ENCODE peak calls at places on chromosomes 12 and 14, in eight cellular contexts. One of them, this sample, is unnamed. For H3K36me3, the result is how much of the 10 kb centered on the place peaks cover.

GRCh38 chr14:65237023-65237814 is 134.9 kb upstream of the MAX start:
- DNase-seq in effector memory CD4-positive, alpha-beta T cell: no peak
- DNase-seq in PC-3: no peak
- DNase-seq in aorta: no peak
- DNase-seq in left ventricle myocardium inferior: no peak
- DNase-seq in heart right ventricle: no peak
- DNase-seq in thoracic aorta: no peak
- DNase-seq in adipocyte: peak
- DNase-seq in this sample: no peak

GRCh38 chr12:55935742-55936151 is 4.8 kb downstream of the DGKA start:
- DNase-seq in effector memory CD4-positive, alpha-beta T cell: no peak
- DNase-seq in PC-3: no peak
- DNase-seq in aorta: peak
- DNase-seq in left ventricle myocardium inferior: peak
- DNase-seq in heart right ventricle: peak
- DNase-seq in thoracic aorta: no peak
- DNase-seq in adipocyte: no peak
- DNase-seq in this sample: no peak

GRCh38 chr12:76706761-76707160 is 57.2 kb upstream of the ZDHHC17 start:
- DNase-seq in effector memory CD4-positive, alpha-beta T cell: no peak
- DNase-seq in PC-3: no peak
- DNase-seq in aorta: no peak
- DNase-seq in left ventricle myocardium inferior: no peak
- DNase-seq in heart right ventricle: no peak
- DNase-seq in thoracic aorta: no peak
- DNase-seq in adipocyte: no peak
- DNase-seq in this sample: no peak

GRCh38 chr14:75497701-75498100 is 24.6 kb upstream of the BATF start:
- DNase-seq in effector memory CD4-positive, alpha-beta T cell: no peak
- DNase-seq in PC-3: no peak
- DNase-seq in aorta: no peak
- DNase-seq in left ventricle myocardium inferior: no peak
- DNase-seq in heart right ventricle: no peak
- DNase-seq in thoracic aorta: no peak
- DNase-seq in adipocyte: no peak
- DNase-seq in this sample: no peak

GRCh38 chr12:58190624-58191023 is 249.3 kb downstream of the ATP23 start:
- DNase-seq in effector memory CD4-positive, alpha-beta T cell: no peak
- DNase-seq in PC-3: no peak
- DNase-seq in aorta: no peak
- DNase-seq in left ventricle myocardium inferior: no peak
- DNase-seq in heart right ventricle: no peak
- DNase-seq in thoracic aorta: no peak
- DNase-seq in adipocyte: no peak
- DNase-seq in this sample: no peak

GRCh38 chr12:126469211-126469610 is 1404.0 kb downstream of the AACS start:
- DNase-seq in effector memory CD4-positive, alpha-beta T cell: no peak
- DNase-seq in PC-3: no peak
- DNase-seq in aorta: no peak
- DNase-seq in left ventricle myocardium inferior: no peak
- DNase-seq in heart right ventricle: no peak
- DNase-seq in thoracic aorta: no peak
- DNase-seq in adipocyte: no peak
- DNase-seq in this sample: no peak

GRCh38 chr12:56591111-56591510 is 39.0 kb downstream of the BAZ2A start:
- DNase-seq in effector memory CD4-positive, alpha-beta T cell: no peak
- DNase-seq in PC-3: no peak
- DNase-seq in aorta: no peak
- DNase-seq in left ventricle myocardium inferior: no peak
- DNase-seq in heart right ventricle: no peak
- DNase-seq in thoracic aorta: no peak
- DNase-seq in adipocyte: no peak
- DNase-seq in this sample: no peak

GRCh38 chr12:26273811-26274210 is 78.4 kb downstream of the SSPN start:
- DNase-seq in effector memory CD4-positive, alpha-beta T cell: no peak
- DNase-seq in PC-3: no peak
- DNase-seq in aorta: no peak
- DNase-seq in left ventricle myocardium inferior: peak
- DNase-seq in heart right ventricle: no peak
- DNase-seq in thoracic aorta: no peak
- DNase-seq in adipocyte: no peak
- DNase-seq in this sample: no peak

DNA sequence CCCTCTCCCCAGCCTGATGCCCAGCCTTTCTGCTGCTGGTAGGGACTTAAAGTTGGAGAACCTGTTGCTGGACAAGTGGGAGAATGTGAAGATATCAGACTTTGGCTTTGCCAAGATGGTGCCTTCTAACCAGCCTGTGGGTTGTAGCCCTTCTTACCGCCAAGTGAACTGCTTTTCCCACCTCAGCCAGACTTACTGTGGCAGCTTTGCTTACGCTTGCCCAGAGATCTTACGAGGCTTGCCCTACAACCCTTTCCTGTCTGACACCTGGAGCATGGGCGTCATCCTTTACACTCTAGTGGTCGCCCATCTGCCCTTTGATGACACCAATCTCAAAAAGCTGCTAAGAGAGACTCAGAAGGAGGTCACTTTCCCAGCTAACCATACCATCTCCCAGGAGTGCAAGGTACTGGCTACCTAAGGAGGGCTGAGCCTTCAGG is 1.6 kb downstream of the TSSK4 start:
- DNase-seq in effector memory CD4-positive, alpha-beta T cell: no peak
- DNase-seq in PC-3: no peak
- DNase-seq in aorta: no peak
- DNase-seq in left ventricle myocardium inferior: no peak
- DNase-seq in heart right ventricle: no peak
- DNase-seq in thoracic aorta: no peak
- DNase-seq in adipocyte: no peak
- DNase-seq in this sample: no peak
- H3K36me3 ChIP-seq in effector memory CD4-positive, alpha-beta T cell: half or more
- H3K36me3 ChIP-seq in PC-3: under half
- H3K36me3 ChIP-seq in aorta: under half
- H3K36me3 ChIP-seq in left ventricle myocardium inferior: half or more
- H3K36me3 ChIP-seq in heart right ventricle: half or more
- H3K36me3 ChIP-seq in thoracic aorta: under half
- H3K36me3 ChIP-seq in adipocyte: half or more
- H3K36me3 ChIP-seq in this sample: under half

GRCh38 chr14:99425272-99425681 is 55.4 kb downstream of the SETD3 start:
- DNase-seq in effector memory CD4-positive, alpha-beta T cell: no peak
- DNase-seq in PC-3: no peak
- DNase-seq in aorta: no peak
- DNase-seq in left ventricle myocardium inferior: no peak
- DNase-seq in heart right ventricle: no peak
- DNase-seq in thoracic aorta: no peak
- DNase-seq in adipocyte: no peak
- DNase-seq in this sample: no peak

GRCh38 chr14:99427632-99428315 is 52.9 kb downstream of the SETD3 start:
- DNase-seq in effector memory CD4-positive, alpha-beta T cell: no peak
- DNase-seq in PC-3: no peak
- DNase-seq in aorta: no peak
- DNase-seq in left ventricle myocardium inferior: no peak
- DNase-seq in heart right ventricle: no peak
- DNase-seq in thoracic aorta: no peak
- DNase-seq in adipocyte: no peak
- DNase-seq in this sample: no peak

GRCh38 chr14:99426796-99427346 is 53.8 kb downstream of the SETD3 start:
- DNase-seq in effector memory CD4-positive, alpha-beta T cell: no peak
- DNase-seq in PC-3: no peak
- DNase-seq in aorta: no peak
- DNase-seq in left ventricle myocardium inferior: no peak
- DNase-seq in heart right ventricle: no peak
- DNase-seq in thoracic aorta: no peak
- DNase-seq in adipocyte: no peak
- DNase-seq in this sample: no peak

GRCh38 chr14:99424306-99424877 is 56.3 kb downstream of the SETD3 start:
- DNase-seq in effector memory CD4-positive, alpha-beta T cell: no peak
- DNase-seq in PC-3: no peak
- DNase-seq in aorta: no peak
- DNase-seq in left ventricle myocardium inferior: no peak
- DNase-seq in heart right ventricle: no peak
- DNase-seq in thoracic aorta: no peak
- DNase-seq in adipocyte: no peak
- DNase-seq in this sample: no peak

GRCh38 chr14:99426265-99426664 is 54.4 kb downstream of the SETD3 start:
- DNase-seq in effector memory CD4-positive, alpha-beta T cell: no peak
- DNase-seq in PC-3: no peak
- DNase-seq in aorta: no peak
- DNase-seq in left ventricle myocardium inferior: no peak
- DNase-seq in heart right ventricle: no peak
- DNase-seq in thoracic aorta: no peak
- DNase-seq in adipocyte: no peak
- DNase-seq in this sample: no peak
- H3K36me3 ChIP-seq in effector memory CD4-positive, alpha-beta T cell: under half
- H3K36me3 ChIP-seq in PC-3: under half
- H3K36me3 ChIP-seq in aorta: under half
- H3K36me3 ChIP-seq in left ventricle myocardium inferior: under half
- H3K36me3 ChIP-seq in heart right ventricle: half or more
- H3K36me3 ChIP-seq in thoracic aorta: under half
- H3K36me3 ChIP-seq in adipocyte: under half
- H3K36me3 ChIP-seq in this sample: under half

GRCh38 chr12:131773582-131774221 is 54.5 kb upstream of the MMP17 start:
- DNase-seq in effector memory CD4-positive, alpha-beta T cell: no peak
- DNase-seq in PC-3: no peak
- DNase-seq in aorta: no peak
- DNase-seq in left ventricle myocardium inferior: no peak
- DNase-seq in heart right ventricle: no peak
- DNase-seq in thoracic aorta: no peak
- DNase-seq in adipocyte: no peak
- DNase-seq in this sample: no peak

GRCh38 chr12:131774576-131774975 is 53.6 kb upstream of the MMP17 start:
- DNase-seq in effector memory CD4-positive, alpha-beta T cell: no peak
- DNase-seq in PC-3: no peak
- DNase-seq in aorta: no peak
- DNase-seq in left ventricle myocardium inferior: no peak
- DNase-seq in heart right ventricle: no peak
- DNase-seq in thoracic aorta: no peak
- DNase-seq in adipocyte: no peak
- DNase-seq in this sample: no peak

GRCh38 chr12:131779027-131779426 is 49.2 kb upstream of the MMP17 start:
- DNase-seq in effector memory CD4-positive, alpha-beta T cell: no peak
- DNase-seq in PC-3: no peak
- DNase-seq in aorta: no peak
- DNase-seq in left ventricle myocardium inferior: no peak
- DNase-seq in heart right ventricle: no peak
- DNase-seq in thoracic aorta: no peak
- DNase-seq in adipocyte: no peak
- DNase-seq in this sample: no peak

GRCh38 chr12:131775124-131775903 is 52.9 kb upstream of the MMP17 start:
- DNase-seq in effector memory CD4-positive, alpha-beta T cell: no peak
- DNase-seq in PC-3: peak
- DNase-seq in aorta: no peak
- DNase-seq in left ventricle myocardium inferior: no peak
- DNase-seq in heart right ventricle: no peak
- DNase-seq in thoracic aorta: no peak
- DNase-seq in adipocyte: no peak
- DNase-seq in this sample: no peak

DNA sequence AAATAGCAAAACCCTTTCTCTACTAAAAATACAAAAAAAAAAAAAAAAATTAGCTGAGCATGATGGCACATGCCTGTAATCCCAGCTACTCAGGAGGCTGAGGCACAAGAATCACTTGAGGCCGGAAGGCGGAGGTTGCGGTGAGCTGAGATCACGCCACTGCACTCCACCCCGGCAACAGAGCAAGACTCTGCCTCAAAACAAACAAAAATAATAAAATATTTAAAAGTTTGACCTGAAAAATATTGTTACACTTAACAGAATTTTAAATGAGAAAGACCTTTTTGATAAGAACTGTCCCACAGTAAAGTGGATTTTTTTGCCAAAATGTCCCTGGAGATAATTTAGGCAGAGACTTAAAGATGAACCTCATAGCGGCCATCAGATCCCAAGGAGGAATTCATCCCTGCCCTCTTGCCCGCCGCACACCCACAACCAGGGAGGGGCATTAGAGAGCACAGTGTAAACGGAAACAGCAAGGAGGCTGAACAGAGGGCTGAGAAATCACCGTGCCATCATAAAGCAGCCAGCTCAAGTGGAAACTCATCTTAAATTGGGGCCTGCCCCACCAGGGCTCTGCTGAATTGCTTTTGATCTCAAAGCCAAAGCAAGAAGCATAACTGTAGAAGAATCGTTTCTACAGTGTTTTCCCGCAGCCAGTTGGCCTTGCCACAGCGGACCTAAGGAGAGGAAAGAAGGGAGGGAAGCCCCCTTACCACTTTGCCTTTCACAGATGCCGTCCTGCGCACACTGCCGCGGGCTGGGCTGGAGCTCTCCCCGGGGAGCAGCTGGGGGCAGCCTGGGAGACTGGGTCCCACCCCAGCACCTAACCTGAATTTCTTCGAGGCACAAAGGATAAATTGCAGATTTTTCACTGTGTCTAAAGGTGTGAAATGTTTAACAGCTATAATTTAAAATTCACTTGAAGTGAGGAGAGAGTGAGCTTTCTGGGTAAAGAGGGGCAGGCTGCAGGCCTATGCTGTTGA is 52.0 kb upstream of the MMP17 start:
- DNase-seq in effector memory CD4-positive, alpha-beta T cell: no peak
- DNase-seq in PC-3: no peak
- DNase-seq in aorta: no peak
- DNase-seq in left ventricle myocardium inferior: no peak
- DNase-seq in heart right ventricle: no peak
- DNase-seq in thoracic aorta: no peak
- DNase-seq in adipocyte: no peak
- DNase-seq in this sample: no peak
- H3K36me3 ChIP-seq in effector memory CD4-positive, alpha-beta T cell: half or more
- H3K36me3 ChIP-seq in PC-3: half or more
- H3K36me3 ChIP-seq in aorta: under half
- H3K36me3 ChIP-seq in left ventricle myocardium inferior: half or more
- H3K36me3 ChIP-seq in heart right ventricle: half or more
- H3K36me3 ChIP-seq in thoracic aorta: under half
- H3K36me3 ChIP-seq in adipocyte: half or more
- H3K36me3 ChIP-seq in this sample: under half

GRCh38 chr14:35113308-35113950 is 8.4 kb downstream of the PPP2R3C start:
- DNase-seq in effector memory CD4-positive, alpha-beta T cell: no peak
- DNase-seq in PC-3: no peak
- DNase-seq in aorta: no peak
- DNase-seq in left ventricle myocardium inferior: no peak
- DNase-seq in heart right ventricle: no peak
- DNase-seq in thoracic aorta: no peak
- DNase-seq in adipocyte: no peak
- DNase-seq in this sample: no peak

GRCh38 chr14:35112641-35113040 is 9.1 kb downstream of the PPP2R3C start:
- DNase-seq in effector memory CD4-positive, alpha-beta T cell: no peak
- DNase-seq in PC-3: no peak
- DNase-seq in aorta: no peak
- DNase-seq in left ventricle myocardium inferior: no peak
- DNase-seq in heart right ventricle: no peak
- DNase-seq in thoracic aorta: no peak
- DNase-seq in adipocyte: no peak
- DNase-seq in this sample: no peak

GRCh38 chr14:35116242-35116641 is 5.5 kb downstream of the PPP2R3C start:
- DNase-seq in effector memory CD4-positive, alpha-beta T cell: no peak
- DNase-seq in PC-3: no peak
- DNase-seq in aorta: no peak
- DNase-seq in left ventricle myocardium inferior: no peak
- DNase-seq in heart right ventricle: no peak
- DNase-seq in thoracic aorta: no peak
- DNase-seq in adipocyte: no peak
- DNase-seq in this sample: no peak

GRCh38 chr14:35117112-35117511 is 4.7 kb downstream of the PPP2R3C start:
- DNase-seq in effector memory CD4-positive, alpha-beta T cell: no peak
- DNase-seq in PC-3: no peak
- DNase-seq in aorta: no peak
- DNase-seq in left ventricle myocardium inferior: no peak
- DNase-seq in heart right ventricle: no peak
- DNase-seq in thoracic aorta: no peak
- DNase-seq in adipocyte: no peak
- DNase-seq in this sample: no peak

DNA sequence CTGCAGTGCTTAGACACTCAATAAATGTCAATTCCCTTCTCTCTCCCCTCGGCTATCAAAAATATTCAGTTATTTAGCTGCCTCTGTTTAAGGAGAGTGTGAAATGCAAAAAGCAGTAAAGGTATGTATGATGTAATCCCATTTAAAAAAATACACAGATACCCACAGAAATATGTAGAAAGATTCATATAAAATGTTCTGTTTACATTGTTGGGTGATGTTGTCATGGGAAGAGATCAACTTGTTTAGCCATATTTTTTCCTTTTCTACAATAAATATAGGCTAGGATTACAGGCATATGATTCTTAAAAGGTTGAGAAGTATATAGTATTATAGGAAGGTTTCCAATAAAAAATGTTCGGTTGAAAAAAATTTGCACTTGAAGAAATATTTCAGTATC is 7.8 kb downstream of the PPP2R3C start:
- DNase-seq in effector memory CD4-positive, alpha-beta T cell: no peak
- DNase-seq in PC-3: peak
- DNase-seq in aorta: no peak
- DNase-seq in left ventricle myocardium inferior: no peak
- DNase-seq in heart right ventricle: no peak
- DNase-seq in thoracic aorta: no peak
- DNase-seq in adipocyte: peak
- DNase-seq in this sample: no peak
- H3K36me3 ChIP-seq in effector memory CD4-positive, alpha-beta T cell: under half
- H3K36me3 ChIP-seq in PC-3: under half
- H3K36me3 ChIP-seq in aorta: under half
- H3K36me3 ChIP-seq in left ventricle myocardium inferior: half or more
- H3K36me3 ChIP-seq in heart right ventricle: half or more
- H3K36me3 ChIP-seq in thoracic aorta: under half
- H3K36me3 ChIP-seq in adipocyte: half or more
- H3K36me3 ChIP-seq in this sample: under half